ENCODE peak calls at places on chromosomes 7 and 10, in ten cellular contexts. P is sigmoid colon, M is HCT116, G is upper lobe of left lung, I is GM23338, S is Panc1, N is stomach, V is HepG2, T is breast epithelium, F is SK-N-SH. J is an unnamed sample. For H3K4me1, the result is how much of the 10 kb centered on the place peaks cover.

GRCh38 chr7:29285451-29285807 is 90.9 kb downstream of the CHN2 start:
- DNase-seq in N (no peak), G (no peak), S (no peak), F (no peak), M (peak), V (peak), T (no peak), P (no peak), I (no peak), J (no peak)

GRCh38 chr10:62885656-62886461 is 69.7 kb upstream of the EGR2 start:
- DNase-seq in G (no peak), V (peak), N (no peak), I (no peak), M (no peak), P (no peak), F (no peak), S (no peak), T (no peak), J (no peak)

GRCh38 chr7:38224392-38224791 is 46.3 kb downstream of the STARD3NL start:
- DNase-seq in N (no peak), P (no peak), G (no peak), M (no peak), I (no peak), T (no peak), F (no peak), V (no peak), S (no peak), J (no peak)

GRCh38 chr7:30683839-30684238 is 1.6 kb upstream of the CRHR2 start:
- DNase-seq in I (no peak), V (no peak), M (no peak), N (no peak), S (no peak), G (no peak), F (no peak), T (no peak), P (no peak), J (no peak)

GRCh38 chr10:72349438-72349837 is 5.3 kb downstream of the DNAJB12 start:
- DNase-seq in T (no peak), N (no peak), P (no peak), F (no peak), I (no peak), S (no peak), G (no peak), M (no peak), V (no peak), J (no peak)

GRCh38 chr10:132069122-132069848 is 3.5 kb downstream of the JAKMIP3 start:
- DNase-seq in G (no peak), P (no peak), N (no peak), F (no peak), S (no peak), T (no peak), M (no peak), I (no peak), V (no peak), J (no peak)

GRCh38 chr7:22444181-22444966 is 55.6 kb downstream of the STEAP1B start:
- DNase-seq in N (peak), I (no peak), F (no peak), S (no peak), P (no peak), G (peak), V (peak), T (no peak), M (no peak), J (peak)

GRCh38 chr7:134619627-134620331 is 26.9 kb upstream of the BPGM start:
- DNase-seq in M (no peak), G (no peak), T (no peak), S (peak), N (no peak), V (no peak), I (no peak), F (no peak), P (no peak), J (peak)

GRCh38 chr7:120053390-120053961 is 219.5 kb upstream of the KCND2 start:
- DNase-seq in P (no peak), G (no peak), T (no peak), M (no peak), I (no peak), N (no peak), V (no peak), S (no peak), F (no peak), J (no peak)

GRCh38 chr10:105647354-105647753 is 1006.3 kb downstream of the SORCS3 start:
- DNase-seq in P (no peak), F (no peak), S (no peak), V (no peak), M (no peak), G (no peak), I (no peak), N (no peak), T (no peak), J (no peak)

GRCh38 chr10:95260909-95261552 is 29.8 kb downstream of the PDLIM1 start:
- DNase-seq in F (no peak), I (no peak), S (no peak), V (no peak), G (no peak), T (no peak), N (no peak), M (no peak), P (no peak), J (no peak)

GRCh38 chr7:149245244-149245643 is 5.8 kb downstream of the ZNF212 start:
- DNase-seq in P (no peak), I (no peak), T (no peak), F (no peak), V (no peak), N (no peak), M (no peak), G (no peak), S (no peak), J (no peak)

GRCh38 chr7:45986355-45987298 is 65.6 kb upstream of the IGFBP3 start:
- DNase-seq in N (no peak), F (no peak), G (peak), V (no peak), M (no peak), S (no peak), T (no peak), P (no peak), I (no peak), J (no peak)

GRCh38 chr10:15859865-15860691 is at the start of gene MINDY3:
- DNase-seq in T (peak), N (peak), P (peak), I (peak), M (peak), F (peak), S (peak), G (peak), V (peak), J (peak)

GRCh38 chr10:110834622-110835219 is 37.0 kb upstream of the PDCD4 start:
- DNase-seq in G (no peak), I (peak), N (peak), T (no peak), S (no peak), F (no peak), V (peak), M (no peak), P (peak), J (peak)

GRCh38 chr10:7610651-7611389 is 55.9 kb downstream of the ITIH5 start:
- DNase-seq in S (no peak), I (no peak), P (peak), V (no peak), N (no peak), G (no peak), F (no peak), M (peak), T (no peak), J (no peak)

GRCh38 chr7:142024547-142024946 is 28.9 kb downstream of the MGAM start:
- DNase-seq in V (no peak), P (no peak), G (no peak), F (no peak), T (no peak), M (no peak), S (no peak), N (no peak), I (no peak), J (no peak)

GRCh38 chr10:15140640-15141039 is 27.9 kb downstream of the NMT2 start:
- DNase-seq in G (no peak), P (no peak), T (no peak), S (no peak), N (no peak), F (peak), I (no peak), V (no peak), M (no peak), J (no peak)

GRCh38 chr10:79387974-79388850 is 40.9 kb downstream of the PPIF start:
- DNase-seq in S (no peak), N (no peak), V (no peak), T (peak), G (no peak), F (peak), M (no peak), P (peak), I (no peak), J (no peak)

GRCh38 chr10:129756912-129757861 is 206.9 kb downstream of the EBF3 start:
- DNase-seq in P (peak), I (no peak), N (peak), V (no peak), T (peak), M (no peak), S (no peak), G (no peak), F (no peak), J (no peak)

GRCh38 chr10:8346861-8347260 is 292.4 kb downstream of the GATA3 start:
- DNase-seq in G (no peak), S (no peak), N (no peak), F (no peak), P (no peak), V (no peak), I (peak), M (no peak), T (no peak), J (no peak)

GRCh38 chr7:75756340-75757297 is 15.4 kb downstream of the CCL26 start:
- DNase-seq in I (peak), M (peak), T (no peak), V (peak), F (peak), N (peak), S (no peak), P (no peak), G (no peak), J (peak)

GRCh38 chr7:78141533-78142281 is 343.1 kb downstream of the PHTF2 start:
- DNase-seq in G (no peak), V (no peak), P (no peak), M (no peak), T (no peak), N (no peak), F (no peak), S (no peak), I (no peak), J (no peak)

GRCh38 chr7:140358771-140359095 is 39.6 kb downstream of the SLC37A3 start:
- DNase-seq in S (no peak), M (no peak), T (no peak), V (no peak), I (no peak), P (no peak), F (no peak), N (no peak), G (no peak), J (no peak)

GRCh38 chr10:132837905-132838304 is 52.0 kb upstream of the NKX6-2 start:
- DNase-seq in P (peak), S (no peak), F (no peak), M (no peak), I (no peak), V (no peak), N (no peak), T (peak), G (peak), J (no peak)

GRCh38 chr7:81333004-81333403 is 414.2 kb upstream of the SEMA3C start:
- DNase-seq in G (no peak), M (no peak), V (no peak), S (no peak), P (no peak), F (no peak), N (no peak), T (no peak), I (no peak), J (peak)

GRCh38 chr7:120218702-120219101 is 54.3 kb upstream of the KCND2 start:
- DNase-seq in V (no peak), T (no peak), N (no peak), F (no peak), G (no peak), P (peak), M (no peak), I (no peak), S (no peak), J (no peak)

DNA sequence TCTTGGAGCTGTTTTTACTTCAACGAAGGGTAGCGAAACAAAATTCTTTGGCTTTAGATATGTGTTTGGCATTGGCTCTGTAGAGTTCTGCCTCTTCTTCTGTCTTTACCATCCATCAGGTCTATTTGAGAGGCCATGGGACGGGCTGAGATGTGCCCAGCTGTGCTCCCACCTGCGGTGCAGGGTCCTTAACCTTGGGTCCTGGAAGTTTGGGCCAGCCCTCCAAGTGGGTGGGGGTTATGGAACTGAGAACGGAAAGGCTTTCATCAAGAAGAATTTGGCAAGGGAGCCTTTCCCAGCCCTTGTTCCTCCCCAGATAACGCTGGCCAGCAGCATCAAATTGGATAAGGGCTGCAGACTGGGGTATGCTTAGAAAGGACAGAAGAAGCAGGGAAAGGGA is 277.0 kb downstream of the TCF7L2 start:
- DNase-seq in S (no peak), F (no peak), P (no peak), I (no peak), T (no peak), N (no peak), G (no peak), V (no peak), M (no peak), J (no peak)
- H3K4me1 ChIP-seq in S (under half), F (under half), P (under half), I (under half), T (under half), N (under half), G (under half), V (under half), M (under half), J (under half)

GRCh38 chr10:104301907-104302690 is 33.1 kb downstream of the GSTO2 start:
- DNase-seq in M (no peak), N (no peak), S (no peak), G (no peak), V (no peak), P (no peak), I (no peak), F (no peak), T (no peak), J (no peak)
- H3K27ac ChIP-seq in M (no peak), N (peak), S (no peak), G (no peak), V (no peak), P (no peak), I (no peak), F (no peak), T (no peak), J (no peak)

GRCh38 chr10:76201962-76202361 is 770.5 kb downstream of the LRMDA start:
- DNase-seq in M (no peak), F (no peak), S (no peak), G (no peak), P (no peak), T (no peak), V (no peak), I (no peak), N (no peak), J (no peak)
- TF ChIP-seq POLR2AphosphoS5 in M (no peak), F (no peak), S (no peak), G (no peak), P (no peak), T (no peak), V (no peak), I (no peak), N (no peak), J (no peak)

GRCh38 chr10:74078037-74078436 is 72.6 kb downstream of the AP3M1 start:
- DNase-seq in T (no peak), N (no peak), V (no peak), P (no peak), I (no peak), G (no peak), F (no peak), S (no peak), M (no peak), J (peak)

GRCh38 chr10:74079028-74079913 is 71.4 kb downstream of the AP3M1 start:
- DNase-seq in T (no peak), I (no peak), S (no peak), F (no peak), P (no peak), N (no peak), M (no peak), G (no peak), V (no peak), J (peak)

GRCh38 chr10:74076961-74077360 is 73.7 kb downstream of the AP3M1 start:
- DNase-seq in M (no peak), I (no peak), G (no peak), N (no peak), V (no peak), P (no peak), F (no peak), T (no peak), S (no peak), J (no peak)

GRCh38 chr10:74077416-74077815 is 73.2 kb downstream of the AP3M1 start:
- DNase-seq in M (no peak), F (no peak), S (no peak), I (no peak), P (no peak), G (no peak), T (no peak), V (no peak), N (no peak), J (no peak)

GRCh38 chr10:74075906-74076305 is 74.7 kb downstream of the AP3M1 start:
- DNase-seq in M (no peak), F (no peak), P (no peak), S (no peak), G (no peak), V (no peak), N (no peak), T (no peak), I (no peak), J (no peak)
- H3K4me1 ChIP-seq in M (half or more), F (half or more), P (half or more), S (under half), G (under half), V (under half), N (under half), T (under half), I (half or more), J (half or more)

GRCh38 chr7:55112056-55112455 is 93.2 kb downstream of the EGFR start:
- DNase-seq in F (no peak), N (no peak), G (peak), T (no peak), V (no peak), M (no peak), I (no peak), P (no peak), S (no peak), J (no peak)
- H3K27ac ChIP-seq in F (no peak), N (peak), G (peak), T (peak), V (no peak), M (no peak), I (no peak), P (no peak), S (peak), J (no peak)

GRCh38 chr7:43114451-43114765 is 2.0 kb downstream of the HECW1 start:
- DNase-seq in I (peak), N (no peak), S (no peak), T (no peak), G (no peak), M (no peak), V (no peak), P (no peak), F (no peak), J (no peak)
- TF ChIP-seq POLR2AphosphoS5 in I (no peak), N (no peak), S (no peak), T (no peak), G (no peak), M (no peak), V (no peak), P (no peak), F (no peak), J (no peak)

J was measured in endothelial cell of umbilical vein.